ENCODE peak calls at places on chromosome 19, in ten cellular contexts. L is kidney; I is HL-60; F is AG10803; T is upper lobe of right lung; C is aorta; U is body of pancreas; B is dorsolateral prefrontal cortex; D is CD4-positive, CD25-positive, alpha-beta regulatory T cell; Q is fibroblast of pulmonary artery. R is an unnamed sample.

GRCh38 chr19:8445488-8446001 is 770 bp downstream of the HNRNPM start:
- DNase-seq in L (peak; percentile 88), I (peak; percentile 41), F (no peak), T (peak; percentile 83), C (peak; percentile 90), U (peak; percentile 63), B (no peak), D (peak; percentile 47), Q (peak; percentile 28), R (no peak)

GRCh38 chr19:31715249-31715944 is 366.2 kb upstream of the TSHZ3 start:
- DNase-seq in L (no peak), I (no peak), F (no peak), T (no peak), C (no peak), U (no peak), B (no peak), D (no peak), Q (peak; percentile 3), R (no peak)

GRCh38 chr19:21833733-21834132 is 2.2 kb downstream of the ZNF43 start:
- DNase-seq in L (no peak), I (no peak), F (no peak), T (no peak), C (no peak), U (no peak), B (no peak), D (no peak), Q (no peak), R (no peak)

GRCh38 chr19:38952395-38953165 is 21.8 kb downstream of the MRPS12 start:
- DNase-seq in L (peak; percentile 29), I (peak; percentile 62), F (no peak), T (no peak), C (no peak), U (peak; percentile 26), B (no peak), D (no peak), Q (peak; percentile 16), R (no peak)

GRCh38 chr19:47240561-47240960 is 9.6 kb upstream of the BBC3 start:
- DNase-seq in L (peak; percentile 72), I (no peak), F (no peak), T (no peak), C (no peak), U (no peak), B (no peak), D (no peak), Q (no peak), R (no peak)

GRCh38 chr19:16801599-16801998 is 27.6 kb upstream of the SIN3B start:
- DNase-seq in L (no peak), I (no peak), F (peak; percentile 53), T (no peak), C (no peak), U (no peak), B (no peak), D (no peak), Q (peak; percentile 48), R (no peak)

GRCh38 chr19:7860902-7861618 is 13.1 kb downstream of the PRR36 start:
- DNase-seq in L (no peak), I (no peak), F (no peak), T (no peak), C (no peak), U (no peak), B (no peak), D (no peak), Q (no peak), R (no peak)

GRCh38 chr19:20664917-20665781 is 3.8 kb upstream of the ZNF626 start:
- DNase-seq in L (peak; percentile 74), I (no peak), F (peak; percentile 22), T (peak; percentile 61), C (peak; percentile 76), U (no peak), B (no peak), D (no peak), Q (peak; percentile 3), R (no peak)

GRCh38 chr19:5423567-5424125 is 31.6 kb upstream of the ZNRF4 start:
- DNase-seq in L (no peak), I (no peak), F (no peak), T (no peak), C (no peak), U (no peak), B (no peak), D (no peak), Q (no peak), R (no peak)

GRCh38 chr19:16628183-16628983 is at the start of gene MED26:
- DNase-seq in L (peak; percentile 99), I (peak; percentile 92), F (peak; percentile 91), T (peak; percentile 98), C (peak; percentile 99), U (peak; percentile 97), B (peak; percentile 92), D (peak; percentile 92), Q (peak; percentile 93), R (peak; percentile 96)

GRCh38 chr19:50546527-50547221 is 21.6 kb downstream of the LRRC4B start:
- DNase-seq in L (no peak), I (no peak), F (no peak), T (no peak), C (no peak), U (no peak), B (no peak), D (no peak), Q (no peak), R (no peak)

DNA sequence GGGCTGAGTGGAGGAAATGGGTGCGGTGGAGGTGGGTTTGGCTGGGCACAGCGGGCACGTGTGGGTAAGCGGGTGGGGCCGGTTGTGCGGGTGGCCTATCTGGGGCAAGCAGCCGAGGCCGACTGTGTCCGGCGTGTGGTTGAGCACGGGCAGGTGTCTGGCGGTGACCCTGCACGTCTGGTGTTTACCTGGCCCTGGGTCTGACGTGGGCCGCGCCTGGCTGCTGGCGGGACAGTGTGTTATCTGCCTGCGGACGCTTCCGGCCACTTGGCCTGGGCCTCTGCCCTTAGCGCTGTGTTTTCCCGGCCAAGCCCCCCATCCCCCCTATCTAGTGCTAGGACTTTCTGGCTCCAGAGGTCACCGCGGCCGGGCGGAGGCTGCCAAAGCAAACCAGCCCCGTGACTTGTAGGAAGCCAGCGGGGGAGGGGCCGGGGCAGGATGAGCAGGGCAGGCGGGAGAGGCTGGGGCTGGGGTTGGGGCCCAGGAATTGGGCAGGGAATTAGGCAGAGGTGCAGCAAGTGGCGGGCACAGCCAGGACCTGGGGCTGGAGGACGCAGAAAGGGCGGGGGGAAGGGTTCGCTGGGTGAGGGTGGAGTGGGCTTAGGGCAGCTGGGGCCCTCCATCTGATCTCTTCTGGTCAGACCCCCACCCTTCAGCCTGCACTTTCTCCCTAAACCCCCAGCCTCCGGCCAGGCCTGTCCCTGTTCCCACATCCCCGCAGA is 534 bp upstream of the HPN start:
- DNase-seq in L (peak; percentile 98), I (no peak), F (no peak), T (peak; percentile 96), C (peak; percentile 92), U (peak; percentile 95), B (peak; percentile 74), D (no peak), Q (peak; percentile 48), R (no peak)
- H3K4me3 ChIP-seq in L (peak overlapping the region; percentile 46), I (no peak overlapping the region), F (no peak overlapping the region), T (peak overlapping the region; percentile 39), C (no peak overlapping the region), U (no peak overlapping the region), B (peak overlapping the region; percentile 35), D (no peak overlapping the region), Q (no peak overlapping the region), R (peak overlapping the region; percentile 52)

DNA sequence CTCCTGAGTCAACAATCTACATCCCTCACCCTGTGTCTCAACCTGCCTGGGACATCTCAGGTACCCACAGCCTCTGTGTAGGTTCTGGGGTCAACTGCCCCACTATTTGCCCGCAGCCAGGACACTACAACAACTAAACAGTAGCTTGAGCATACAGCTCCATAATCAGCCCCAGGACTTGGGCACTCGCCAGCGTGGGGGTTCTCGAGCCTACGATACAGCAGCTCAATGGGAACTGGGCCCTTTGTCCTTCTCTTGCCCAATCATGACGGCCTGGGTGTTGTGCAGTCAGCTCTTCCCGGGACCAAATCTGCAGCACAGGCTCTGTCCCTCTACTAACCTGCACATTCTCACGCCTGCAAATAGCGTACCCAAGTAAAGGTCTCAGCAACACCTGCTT is 1.3 kb downstream of the ZNF180 start:
- DNase-seq in L (peak; percentile 70), I (no peak), F (no peak), T (no peak), C (no peak), U (no peak), B (no peak), D (no peak), Q (no peak), R (no peak)
- H3K4me3 ChIP-seq in L (peak overlapping the region; percentile 97), I (no peak overlapping the region), F (peak overlapping the region; percentile 18), T (no peak overlapping the region), C (no peak overlapping the region), U (no peak overlapping the region), B (peak overlapping the region; percentile 82), D (peak overlapping the region; percentile 76), Q (no peak overlapping the region), R (peak overlapping the region; percentile 85)

GRCh38 chr19:936175-936546 is 10.3 kb downstream of the ARID3A start:
- DNase-seq in L (no peak), I (no peak), F (no peak), T (no peak), C (no peak), U (no peak), B (no peak), D (no peak), Q (no peak), R (no peak)

GRCh38 chr19:934865-935422 is 9.1 kb downstream of the ARID3A start:
- DNase-seq in L (peak; percentile 96), I (peak; percentile 90), F (peak; percentile 76), T (peak; percentile 97), C (peak; percentile 93), U (peak; percentile 98), B (peak; percentile 55), D (no peak), Q (peak; percentile 85), R (no peak)

GRCh38 chr19:933553-933882 is 7.7 kb downstream of the ARID3A start:
- DNase-seq in L (no peak), I (no peak), F (no peak), T (no peak), C (no peak), U (no peak), B (no peak), D (no peak), Q (no peak), R (no peak)

GRCh38 chr19:932647-933552 is 7.1 kb downstream of the ARID3A start:
- DNase-seq in L (peak; percentile 92), I (peak; percentile 67), F (peak; percentile 93), T (peak; percentile 77), C (no peak), U (no peak), B (no peak), D (no peak), Q (peak; percentile 93), R (no peak)

GRCh38 chr19:934197-934840 is 8.5 kb downstream of the ARID3A start:
- DNase-seq in L (peak; percentile 73), I (no peak), F (no peak), T (no peak), C (no peak), U (peak; percentile 39), B (no peak), D (no peak), Q (no peak), R (no peak)
- H3K4me3 ChIP-seq in L (no peak overlapping the region), I (no peak overlapping the region), F (no peak overlapping the region), T (no peak overlapping the region), C (no peak overlapping the region), U (no peak overlapping the region), B (no peak overlapping the region), D (no peak overlapping the region), Q (no peak overlapping the region), R (peak overlapping the region; percentile 29)

DNA sequence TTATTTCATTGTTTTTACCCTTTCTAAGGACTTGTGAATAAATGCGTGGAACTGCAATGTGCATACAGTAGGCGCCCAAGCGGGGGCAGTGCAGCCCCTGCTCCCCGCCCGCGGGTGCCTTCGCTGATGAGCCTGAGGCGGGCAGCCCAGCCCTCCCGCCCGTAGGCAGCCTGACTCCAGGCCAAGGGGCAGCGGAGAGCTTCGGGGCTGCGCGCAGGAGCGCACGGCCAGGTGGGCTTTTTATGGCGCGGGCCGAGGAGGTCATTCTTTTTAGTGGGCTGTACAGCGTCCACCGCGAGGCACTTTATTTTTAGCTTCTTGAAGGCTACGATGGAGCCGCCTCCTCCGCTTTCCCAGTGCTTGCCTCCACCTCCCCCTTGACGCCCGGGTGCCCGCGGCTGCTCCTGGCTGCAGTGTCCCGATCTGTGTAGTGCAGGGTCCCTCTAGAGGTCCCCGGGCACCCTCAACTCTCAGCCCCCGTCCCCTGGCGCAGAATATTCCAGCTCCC is 60.5 kb downstream of the CCNE1 start:
- DNase-seq in L (no peak), I (no peak), F (no peak), T (peak; percentile 62), C (peak; percentile 67), U (no peak), B (no peak), D (no peak), Q (peak; percentile 28), R (no peak)
- H3K4me3 ChIP-seq in L (no peak overlapping the region), I (no peak overlapping the region), F (no peak overlapping the region), T (no peak overlapping the region), C (no peak overlapping the region), U (no peak overlapping the region), B (peak overlapping the region; percentile 75), D (no peak overlapping the region), Q (no peak overlapping the region), R (no peak overlapping the region)

R was measured in coronary artery.